ENCODE peak calls at places on chromosomes 5 and 9, in nine cellular contexts. One of them, this sample, is unnamed.

GRCh38 chr9:26292943-26293342 is 599.7 kb downstream of the CAAP1 start:
- DNase-seq in left cardiac atrium: no peak
- DNase-seq in prostate gland: no peak
- DNase-seq in cardiac muscle cell: no peak
- DNase-seq in SW 1271: no peak
- DNase-seq in CD8-positive, alpha-beta memory T cell: no peak
- DNase-seq in activated CD4-positive, alpha-beta T cell treated with anti-CD3 and anti-CD28 coated beads for 4 hours: no peak
- DNase-seq in NCI-H82: no peak
- DNase-seq in T-helper 22 cell: no peak
- DNase-seq in this sample: no peak

GRCh38 chr5:168117469-168117868 is 174.0 kb upstream of the WWC1 start:
- DNase-seq in activated CD4-positive, alpha-beta T cell treated with anti-CD3 and anti-CD28 coated beads for 4 hours: no peak
- DNase-seq in SW 1271: no peak
- DNase-seq in NCI-H82: no peak
- DNase-seq in cardiac muscle cell: no peak
- DNase-seq in CD8-positive, alpha-beta memory T cell: no peak
- DNase-seq in left cardiac atrium: no peak
- DNase-seq in T-helper 22 cell: no peak
- DNase-seq in prostate gland: no peak
- DNase-seq in this sample: no peak

GRCh38 chr5:96911139-96911538 is 24.7 kb upstream of the LNPEP start:
- DNase-seq in CD8-positive, alpha-beta memory T cell: no peak
- DNase-seq in activated CD4-positive, alpha-beta T cell treated with anti-CD3 and anti-CD28 coated beads for 4 hours: no peak
- DNase-seq in cardiac muscle cell: no peak
- DNase-seq in NCI-H82: no peak
- DNase-seq in left cardiac atrium: no peak
- DNase-seq in T-helper 22 cell: no peak
- DNase-seq in SW 1271: no peak
- DNase-seq in prostate gland: no peak
- DNase-seq in this sample: no peak

GRCh38 chr9:120888626-120889025 is 11.6 kb upstream of the PHF19 start:
- DNase-seq in T-helper 22 cell: no peak
- DNase-seq in cardiac muscle cell: no peak
- DNase-seq in activated CD4-positive, alpha-beta T cell treated with anti-CD3 and anti-CD28 coated beads for 4 hours: no peak
- DNase-seq in SW 1271: no peak
- DNase-seq in CD8-positive, alpha-beta memory T cell: no peak
- DNase-seq in prostate gland: no peak
- DNase-seq in left cardiac atrium: no peak
- DNase-seq in NCI-H82: no peak
- DNase-seq in this sample: no peak

GRCh38 chr5:93736284-93736683 is 5.1 kb downstream of the POU5F2 start:
- DNase-seq in cardiac muscle cell: no peak
- DNase-seq in left cardiac atrium: no peak
- DNase-seq in T-helper 22 cell: no peak
- DNase-seq in NCI-H82: no peak
- DNase-seq in CD8-positive, alpha-beta memory T cell: no peak
- DNase-seq in prostate gland: no peak
- DNase-seq in SW 1271: no peak
- DNase-seq in activated CD4-positive, alpha-beta T cell treated with anti-CD3 and anti-CD28 coated beads for 4 hours: no peak
- DNase-seq in this sample: no peak

GRCh38 chr5:54593809-54594208 is 76.2 kb downstream of the SNX18 start:
- DNase-seq in cardiac muscle cell: no peak
- DNase-seq in activated CD4-positive, alpha-beta T cell treated with anti-CD3 and anti-CD28 coated beads for 4 hours: no peak
- DNase-seq in SW 1271: no peak
- DNase-seq in NCI-H82: no peak
- DNase-seq in CD8-positive, alpha-beta memory T cell: no peak
- DNase-seq in prostate gland: no peak
- DNase-seq in T-helper 22 cell: no peak
- DNase-seq in left cardiac atrium: no peak
- DNase-seq in this sample: no peak

GRCh38 chr5:122959740-122960450 is 76.6 kb downstream of the PPIC start:
- DNase-seq in left cardiac atrium: no peak
- DNase-seq in CD8-positive, alpha-beta memory T cell: no peak
- DNase-seq in T-helper 22 cell: no peak
- DNase-seq in prostate gland: no peak
- DNase-seq in NCI-H82: no peak
- DNase-seq in cardiac muscle cell: no peak
- DNase-seq in SW 1271: no peak
- DNase-seq in activated CD4-positive, alpha-beta T cell treated with anti-CD3 and anti-CD28 coated beads for 4 hours: no peak
- DNase-seq in this sample: no peak

GRCh38 chr5:176606875-176607274 is 3.1 kb downstream of the GPRIN1 start:
- DNase-seq in cardiac muscle cell: no peak
- DNase-seq in left cardiac atrium: no peak
- DNase-seq in T-helper 22 cell: no peak
- DNase-seq in CD8-positive, alpha-beta memory T cell: no peak
- DNase-seq in NCI-H82: no peak
- DNase-seq in activated CD4-positive, alpha-beta T cell treated with anti-CD3 and anti-CD28 coated beads for 4 hours: no peak
- DNase-seq in SW 1271: no peak
- DNase-seq in prostate gland: no peak
- DNase-seq in this sample: no peak

GRCh38 chr5:96714951-96715451 is 52.8 kb downstream of the CAST start:
- DNase-seq in left cardiac atrium: peak
- DNase-seq in cardiac muscle cell: peak
- DNase-seq in SW 1271: peak
- DNase-seq in CD8-positive, alpha-beta memory T cell: peak
- DNase-seq in prostate gland: peak
- DNase-seq in T-helper 22 cell: peak
- DNase-seq in NCI-H82: peak
- DNase-seq in activated CD4-positive, alpha-beta T cell treated with anti-CD3 and anti-CD28 coated beads for 4 hours: no peak
- DNase-seq in this sample: peak

GRCh38 chr5:150651924-150652688 is 8.9 kb upstream of the MYOZ3 start:
- DNase-seq in prostate gland: no peak
- DNase-seq in left cardiac atrium: peak
- DNase-seq in SW 1271: no peak
- DNase-seq in T-helper 22 cell: no peak
- DNase-seq in cardiac muscle cell: no peak
- DNase-seq in activated CD4-positive, alpha-beta T cell treated with anti-CD3 and anti-CD28 coated beads for 4 hours: no peak
- DNase-seq in CD8-positive, alpha-beta memory T cell: no peak
- DNase-seq in NCI-H82: no peak
- DNase-seq in this sample: no peak

GRCh38 chr5:53095931-53096525 is 13.5 kb downstream of the MOCS2 start:
- DNase-seq in CD8-positive, alpha-beta memory T cell: peak
- DNase-seq in left cardiac atrium: peak
- DNase-seq in activated CD4-positive, alpha-beta T cell treated with anti-CD3 and anti-CD28 coated beads for 4 hours: peak
- DNase-seq in SW 1271: peak
- DNase-seq in T-helper 22 cell: peak
- DNase-seq in prostate gland: peak
- DNase-seq in cardiac muscle cell: peak
- DNase-seq in NCI-H82: peak
- DNase-seq in this sample: no peak

GRCh38 chr9:105127863-105128220 is 116.6 kb upstream of the SLC44A1 start:
- DNase-seq in prostate gland: no peak
- DNase-seq in CD8-positive, alpha-beta memory T cell: peak
- DNase-seq in left cardiac atrium: no peak
- DNase-seq in T-helper 22 cell: peak
- DNase-seq in activated CD4-positive, alpha-beta T cell treated with anti-CD3 and anti-CD28 coated beads for 4 hours: peak
- DNase-seq in cardiac muscle cell: no peak
- DNase-seq in NCI-H82: no peak
- DNase-seq in SW 1271: peak
- DNase-seq in this sample: peak

GRCh38 chr5:16057277-16057676 is 122.3 kb downstream of the MARCHF11 start:
- DNase-seq in activated CD4-positive, alpha-beta T cell treated with anti-CD3 and anti-CD28 coated beads for 4 hours: no peak
- DNase-seq in SW 1271: peak
- DNase-seq in prostate gland: no peak
- DNase-seq in CD8-positive, alpha-beta memory T cell: no peak
- DNase-seq in T-helper 22 cell: no peak
- DNase-seq in left cardiac atrium: no peak
- DNase-seq in NCI-H82: no peak
- DNase-seq in cardiac muscle cell: no peak
- DNase-seq in this sample: no peak

GRCh38 chr9:86093788-86094555 is 5.4 kb downstream of the GOLM1 start:
- DNase-seq in T-helper 22 cell: no peak
- DNase-seq in NCI-H82: no peak
- DNase-seq in CD8-positive, alpha-beta memory T cell: no peak
- DNase-seq in SW 1271: no peak
- DNase-seq in prostate gland: peak
- DNase-seq in cardiac muscle cell: no peak
- DNase-seq in left cardiac atrium: peak
- DNase-seq in activated CD4-positive, alpha-beta T cell treated with anti-CD3 and anti-CD28 coated beads for 4 hours: no peak
- DNase-seq in this sample: peak

GRCh38 chr5:360277-361027 is 38.9 kb downstream of the AHRR start:
- DNase-seq in SW 1271: no peak
- DNase-seq in prostate gland: no peak
- DNase-seq in cardiac muscle cell: no peak
- DNase-seq in activated CD4-positive, alpha-beta T cell treated with anti-CD3 and anti-CD28 coated beads for 4 hours: no peak
- DNase-seq in T-helper 22 cell: no peak
- DNase-seq in CD8-positive, alpha-beta memory T cell: no peak
- DNase-seq in NCI-H82: no peak
- DNase-seq in left cardiac atrium: no peak
- DNase-seq in this sample: no peak

GRCh38 chr9:22447607-22448305 is 1.1 kb downstream of the DMRTA1 start:
- DNase-seq in left cardiac atrium: no peak
- DNase-seq in activated CD4-positive, alpha-beta T cell treated with anti-CD3 and anti-CD28 coated beads for 4 hours: no peak
- DNase-seq in prostate gland: peak
- DNase-seq in SW 1271: no peak
- DNase-seq in T-helper 22 cell: no peak
- DNase-seq in cardiac muscle cell: peak
- DNase-seq in NCI-H82: no peak
- DNase-seq in CD8-positive, alpha-beta memory T cell: no peak
- DNase-seq in this sample: no peak

GRCh38 chr5:167985373-167985772 is 306.1 kb upstream of the WWC1 start:
- DNase-seq in SW 1271: no peak
- DNase-seq in NCI-H82: no peak
- DNase-seq in T-helper 22 cell: no peak
- DNase-seq in cardiac muscle cell: no peak
- DNase-seq in CD8-positive, alpha-beta memory T cell: no peak
- DNase-seq in activated CD4-positive, alpha-beta T cell treated with anti-CD3 and anti-CD28 coated beads for 4 hours: no peak
- DNase-seq in prostate gland: no peak
- DNase-seq in left cardiac atrium: no peak
- DNase-seq in this sample: no peak

GRCh38 chr5:168669156-168669555 is 90.0 kb upstream of the PANK3 start:
- DNase-seq in T-helper 22 cell: no peak
- DNase-seq in prostate gland: no peak
- DNase-seq in left cardiac atrium: no peak
- DNase-seq in CD8-positive, alpha-beta memory T cell: no peak
- DNase-seq in NCI-H82: no peak
- DNase-seq in cardiac muscle cell: no peak
- DNase-seq in SW 1271: no peak
- DNase-seq in activated CD4-positive, alpha-beta T cell treated with anti-CD3 and anti-CD28 coated beads for 4 hours: no peak
- DNase-seq in this sample: no peak

GRCh38 chr5:96439477-96440184 is 6.6 kb upstream of the PCSK1 start:
- DNase-seq in cardiac muscle cell: no peak
- DNase-seq in T-helper 22 cell: no peak
- DNase-seq in CD8-positive, alpha-beta memory T cell: no peak
- DNase-seq in NCI-H82: peak
- DNase-seq in left cardiac atrium: no peak
- DNase-seq in activated CD4-positive, alpha-beta T cell treated with anti-CD3 and anti-CD28 coated beads for 4 hours: no peak
- DNase-seq in prostate gland: no peak
- DNase-seq in SW 1271: no peak
- DNase-seq in this sample: no peak

GRCh38 chr5:180596668-180597231 is 5.5 kb upstream of the SCGB3A1 start:
- DNase-seq in prostate gland: no peak
- DNase-seq in NCI-H82: no peak
- DNase-seq in cardiac muscle cell: no peak
- DNase-seq in T-helper 22 cell: no peak
- DNase-seq in activated CD4-positive, alpha-beta T cell treated with anti-CD3 and anti-CD28 coated beads for 4 hours: no peak
- DNase-seq in CD8-positive, alpha-beta memory T cell: no peak
- DNase-seq in SW 1271: no peak
- DNase-seq in left cardiac atrium: no peak
- DNase-seq in this sample: no peak

GRCh38 chr5:137696481-137696880 is 39.4 kb downstream of the KLHL3 start:
- DNase-seq in SW 1271: no peak
- DNase-seq in CD8-positive, alpha-beta memory T cell: no peak
- DNase-seq in T-helper 22 cell: no peak
- DNase-seq in NCI-H82: no peak
- DNase-seq in cardiac muscle cell: no peak
- DNase-seq in activated CD4-positive, alpha-beta T cell treated with anti-CD3 and anti-CD28 coated beads for 4 hours: peak
- DNase-seq in prostate gland: no peak
- DNase-seq in left cardiac atrium: no peak
- DNase-seq in this sample: no peak

GRCh38 chr5:10562202-10563131 is 1.4 kb upstream of the ANKRD33B start:
- DNase-seq in NCI-H82: no peak
- DNase-seq in T-helper 22 cell: no peak
- DNase-seq in CD8-positive, alpha-beta memory T cell: no peak
- DNase-seq in prostate gland: no peak
- DNase-seq in cardiac muscle cell: no peak
- DNase-seq in activated CD4-positive, alpha-beta T cell treated with anti-CD3 and anti-CD28 coated beads for 4 hours: no peak
- DNase-seq in SW 1271: no peak
- DNase-seq in left cardiac atrium: no peak
- DNase-seq in this sample: no peak

GRCh38 chr9:5893591-5894236 is 3.0 kb downstream of the MLANA start:
- DNase-seq in NCI-H82: no peak
- DNase-seq in T-helper 22 cell: no peak
- DNase-seq in left cardiac atrium: no peak
- DNase-seq in CD8-positive, alpha-beta memory T cell: no peak
- DNase-seq in SW 1271: no peak
- DNase-seq in cardiac muscle cell: no peak
- DNase-seq in prostate gland: no peak
- DNase-seq in activated CD4-positive, alpha-beta T cell treated with anti-CD3 and anti-CD28 coated beads for 4 hours: no peak
- DNase-seq in this sample: no peak

GRCh38 chr5:132388244-132389050 is 18.9 kb downstream of the SLC22A5 start:
- DNase-seq in activated CD4-positive, alpha-beta T cell treated with anti-CD3 and anti-CD28 coated beads for 4 hours: no peak
- DNase-seq in T-helper 22 cell: no peak
- DNase-seq in prostate gland: no peak
- DNase-seq in CD8-positive, alpha-beta memory T cell: no peak
- DNase-seq in cardiac muscle cell: no peak
- DNase-seq in left cardiac atrium: peak
- DNase-seq in SW 1271: peak
- DNase-seq in NCI-H82: no peak
- DNase-seq in this sample: peak

GRCh38 chr5:127814225-127814973 is 111.2 kb downstream of the CCDC192 start:
- DNase-seq in SW 1271: no peak
- DNase-seq in NCI-H82: no peak
- DNase-seq in cardiac muscle cell: no peak
- DNase-seq in CD8-positive, alpha-beta memory T cell: no peak
- DNase-seq in left cardiac atrium: no peak
- DNase-seq in prostate gland: no peak
- DNase-seq in T-helper 22 cell: no peak
- DNase-seq in activated CD4-positive, alpha-beta T cell treated with anti-CD3 and anti-CD28 coated beads for 4 hours: no peak
- DNase-seq in this sample: no peak

GRCh38 chr5:6762116-6762515 is 48.9 kb downstream of the TENT4A start:
- DNase-seq in CD8-positive, alpha-beta memory T cell: no peak
- DNase-seq in T-helper 22 cell: no peak
- DNase-seq in activated CD4-positive, alpha-beta T cell treated with anti-CD3 and anti-CD28 coated beads for 4 hours: no peak
- DNase-seq in NCI-H82: no peak
- DNase-seq in SW 1271: no peak
- DNase-seq in left cardiac atrium: no peak
- DNase-seq in prostate gland: no peak
- DNase-seq in cardiac muscle cell: no peak
- DNase-seq in this sample: no peak

GRCh38 chr9:136079916-136080246 is 15.2 kb downstream of the NACC2 start:
- DNase-seq in prostate gland: no peak
- DNase-seq in T-helper 22 cell: no peak
- DNase-seq in cardiac muscle cell: no peak
- DNase-seq in CD8-positive, alpha-beta memory T cell: no peak
- DNase-seq in activated CD4-positive, alpha-beta T cell treated with anti-CD3 and anti-CD28 coated beads for 4 hours: no peak
- DNase-seq in SW 1271: no peak
- DNase-seq in left cardiac atrium: peak
- DNase-seq in NCI-H82: no peak
- DNase-seq in this sample: no peak

GRCh38 chr9:20255052-20255451 is 367.2 kb downstream of the MLLT3 start:
- DNase-seq in NCI-H82: peak
- DNase-seq in SW 1271: no peak
- DNase-seq in left cardiac atrium: no peak
- DNase-seq in T-helper 22 cell: no peak
- DNase-seq in prostate gland: no peak
- DNase-seq in CD8-positive, alpha-beta memory T cell: no peak
- DNase-seq in cardiac muscle cell: no peak
- DNase-seq in activated CD4-positive, alpha-beta T cell treated with anti-CD3 and anti-CD28 coated beads for 4 hours: no peak
- DNase-seq in this sample: no peak

GRCh38 chr5:37198066-37198465 is 51.1 kb downstream of the CPLANE1 start:
- DNase-seq in prostate gland: no peak
- DNase-seq in NCI-H82: no peak
- DNase-seq in SW 1271: no peak
- DNase-seq in T-helper 22 cell: no peak
- DNase-seq in activated CD4-positive, alpha-beta T cell treated with anti-CD3 and anti-CD28 coated beads for 4 hours: no peak
- DNase-seq in left cardiac atrium: no peak
- DNase-seq in cardiac muscle cell: no peak
- DNase-seq in CD8-positive, alpha-beta memory T cell: no peak
- DNase-seq in this sample: no peak

GRCh38 chr5:168696611-168697010 is 117.4 kb upstream of the PANK3 start:
- DNase-seq in CD8-positive, alpha-beta memory T cell: no peak
- DNase-seq in T-helper 22 cell: no peak
- DNase-seq in SW 1271: no peak
- DNase-seq in prostate gland: no peak
- DNase-seq in NCI-H82: no peak
- DNase-seq in activated CD4-positive, alpha-beta T cell treated with anti-CD3 and anti-CD28 coated beads for 4 hours: no peak
- DNase-seq in left cardiac atrium: no peak
- DNase-seq in cardiac muscle cell: no peak
- DNase-seq in this sample: no peak